ENCODE peak calls at places on chromosomes 2 and 18, in ten cellular contexts. C is CD4-positive, alpha-beta T cell; Z is fibroblast of lung; K is AG09319; D is coronary artery; J is astrocyte of the spinal cord; M is neural crest cell; X is mammary epithelial cell; F is neural progenitor cell; V is GM06990. S is an unnamed sample.

GRCh38 chr2:148978026-148978685 is 60.3 kb upstream of the LYPD6B start:
- DNase-seq in Z (no peak), D (no peak), M (no peak), F (peak; percentile 45), V (no peak), K (no peak), X (no peak), J (no peak), C (no peak), S (no peak)

GRCh38 chr2:37554157-37554515 is 117.3 kb downstream of the CDC42EP3 start:
- DNase-seq in K (no peak), Z (no peak), M (no peak), V (no peak), J (no peak), X (no peak), D (no peak), F (no peak), C (no peak), S (no peak)

GRCh38 chr2:152349416-152349815 is 14.4 kb downstream of the FMNL2 start:
- DNase-seq in M (no peak), Z (no peak), V (no peak), K (no peak), F (no peak), C (no peak), X (no peak), J (no peak), D (no peak), S (no peak)

GRCh38 chr2:69601179-69601612 is 42.3 kb downstream of the AAK1 start:
- DNase-seq in Z (peak; percentile 83), J (peak; percentile 71), X (peak; percentile 73), K (no peak), C (no peak), M (no peak), V (no peak), F (no peak), D (no peak), S (no peak)

GRCh38 chr2:102344397-102344796 is 11.2 kb upstream of the IL18R1 start:
- DNase-seq in C (no peak), M (no peak), X (no peak), J (no peak), Z (no peak), K (no peak), D (no peak), F (no peak), V (no peak), S (no peak)

GRCh38 chr2:102975996-102976636 is 214.3 kb downstream of the TMEM182 start:
- DNase-seq in J (peak; percentile 20), M (peak; percentile 38), X (peak; percentile 34), C (no peak), K (no peak), F (peak; percentile 83), D (no peak), V (no peak), Z (peak; percentile 12), S (peak; percentile 57)

GRCh38 chr2:96146151-96146880 is 1.1 kb upstream of the DUSP2 start:
- DNase-seq in F (no peak), C (peak; percentile 86), D (no peak), X (peak; percentile 58), V (peak; percentile 93), Z (no peak), K (no peak), J (no peak), M (no peak), S (no peak)

GRCh38 chr2:8412586-8412985 is 269.3 kb upstream of the ID2 start:
- DNase-seq in F (peak; percentile 46), V (no peak), X (no peak), Z (peak; percentile 51), K (no peak), M (no peak), J (no peak), C (no peak), D (no peak), S (no peak)

GRCh38 chr2:3575534-3576324 is 669 bp downstream of the RPS7 start:
- DNase-seq in M (peak; percentile 9), F (no peak), C (peak; percentile 27), D (no peak), J (no peak), V (peak; percentile 54), Z (no peak), K (no peak), X (peak; percentile 14), S (no peak)

GRCh38 chr2:233448220-233448559 is 93.9 kb downstream of the DGKD start:
- DNase-seq in K (no peak), D (no peak), F (peak; percentile 37), J (no peak), Z (no peak), V (no peak), C (no peak), M (no peak), X (no peak), S (peak; percentile 39)

GRCh38 chr18:76573325-76574025 is 78.4 kb upstream of the ZNF516 start:
- DNase-seq in X (peak; percentile 87), K (no peak), F (no peak), Z (peak; percentile 57), V (no peak), M (no peak), D (no peak), C (no peak), J (peak; percentile 42), S (no peak)

GRCh38 chr2:223997938-223998337 is 40.7 kb downstream of the MRPL44 start:
- DNase-seq in Z (peak; percentile 8), K (no peak), M (no peak), V (no peak), X (no peak), F (peak; percentile 28), D (no peak), C (no peak), J (peak; percentile 35), S (no peak)

GRCh38 chr2:168210216-168210897 is 37.0 kb downstream of the STK39 start:
- DNase-seq in K (no peak), M (no peak), J (no peak), C (no peak), F (no peak), V (no peak), Z (no peak), D (no peak), X (peak; percentile 11), S (no peak)

GRCh38 chr18:9804517-9805104 is 81.2 kb upstream of the TXNDC2 start:
- DNase-seq in D (no peak), F (no peak), M (no peak), K (no peak), C (no peak), Z (peak; percentile 24), X (no peak), V (no peak), J (no peak), S (no peak)
- TF ChIP-seq CTCF in D (no peak), F (no peak), M (no peak), K (no peak), C (no peak), Z (no peak), X (no peak), V (no peak), J (no peak), S (no peak)

GRCh38 chr2:15591692-15592463 is at the start of gene DDX1:
- DNase-seq in Z (peak; percentile 87), V (peak; percentile 93), D (peak; percentile 91), J (peak; percentile 87), M (peak; percentile 78), F (peak; percentile 89), C (peak; percentile 83), K (peak; percentile 57), X (peak; percentile 84), S (peak; percentile 87)

GRCh38 chr2:15584767-15585469 is 6.8 kb upstream of the DDX1 start:
- DNase-seq in M (no peak), V (no peak), C (no peak), J (no peak), Z (peak; percentile 25), K (no peak), D (no peak), X (peak; percentile 12), F (no peak), S (no peak)

GRCh38 chr2:15591373-15591691 is 336 bp upstream of the DDX1 start:
- DNase-seq in M (no peak), D (no peak), X (no peak), F (no peak), J (no peak), C (no peak), Z (no peak), K (no peak), V (no peak), S (no peak)

GRCh38 chr2:15584316-15584715 is 7.4 kb upstream of the DDX1 start:
- DNase-seq in J (no peak), M (no peak), X (no peak), C (no peak), Z (no peak), F (no peak), V (no peak), K (no peak), D (no peak), S (no peak)

GRCh38 chr2:15588329-15588919 is 3.2 kb upstream of the DDX1 start:
- DNase-seq in K (no peak), J (peak; percentile 61), C (no peak), X (peak; percentile 28), D (no peak), M (peak; percentile 74), F (peak; percentile 72), V (no peak), Z (peak; percentile 63), S (peak; percentile 77)
- TF ChIP-seq CTCF in K (peak; percentile 56), J (peak; percentile 69), C (no peak), X (peak; percentile 78), D (no peak), M (peak; percentile 78), F (peak; percentile 76), V (peak; percentile 64), Z (peak; percentile 36), S (peak; percentile 72)

GRCh38 chr2:176817061-176817565 is 395.5 kb upstream of the HNRNPA3 start:
- DNase-seq in Z (no peak), J (no peak), V (no peak), C (no peak), D (no peak), K (no peak), F (peak; percentile 11), M (no peak), X (no peak), S (peak; percentile 18)
- TF ChIP-seq CTCF in Z (no peak), J (no peak), V (peak; percentile 7), C (no peak), D (no peak), K (no peak), F (no peak), M (no peak), X (peak; percentile 29), S (no peak)

GRCh38 chr2:61700465-61700864 is 153.4 kb downstream of the FAM161A start:
- DNase-seq in C (no peak), V (no peak), J (no peak), Z (no peak), X (no peak), K (no peak), M (no peak), F (no peak), D (no peak), S (no peak)

GRCh38 chr2:61690078-61690477 is 151.9 kb upstream of the XPO1 start:
- DNase-seq in Z (no peak), M (no peak), J (no peak), D (no peak), V (no peak), K (no peak), F (no peak), C (no peak), X (no peak), S (no peak)

GRCh38 chr2:61688369-61689334 is 150.5 kb upstream of the XPO1 start:
- DNase-seq in C (no peak), D (no peak), V (no peak), J (no peak), M (no peak), F (no peak), K (no peak), Z (no peak), X (no peak), S (no peak)

GRCh38 chr2:61689526-61689925 is 151.4 kb upstream of the XPO1 start:
- DNase-seq in D (no peak), C (no peak), F (no peak), J (no peak), V (no peak), X (no peak), Z (peak; percentile 17), M (no peak), K (no peak), S (no peak)

GRCh38 chr2:61694312-61695274 is 156.4 kb upstream of the XPO1 start:
- DNase-seq in X (peak; percentile 78), J (peak; percentile 88), D (peak; percentile 94), C (peak; percentile 80), F (peak; percentile 96), K (peak; percentile 74), V (peak; percentile 92), Z (peak; percentile 89), M (peak; percentile 81), S (peak; percentile 95)
- TF ChIP-seq CTCF in X (peak; percentile 60), J (peak; percentile 67), D (no peak), C (peak; percentile 31), F (peak; percentile 70), K (peak; percentile 71), V (peak; percentile 93), Z (peak; percentile 31), M (peak; percentile 60), S (peak; percentile 43)